ENCODE peak calls at places on chromosomes 7 and 10, in six cellular contexts. I, W, R, X, L and T are unnamed samples.

GRCh38 chr10:79502561-79503309 is 9.6 kb upstream of the EIF5AL1 start:
- DNase-seq in R (peak; percentile 52), W (peak; percentile 38), X (no peak), I (no peak), L (no peak), T (no peak)

GRCh38 chr7:28581351-28581750 is 169.0 kb downstream of the CREB5 start:
- DNase-seq in X (no peak), R (no peak), L (no peak), W (no peak), I (no peak), T (no peak)

GRCh38 chr10:6385683-6386082 is 183.0 kb downstream of the PFKFB3 start:
- DNase-seq in X (no peak), R (no peak), W (no peak), I (no peak), L (no peak), T (no peak)

GRCh38 chr10:21020545-21020944 is 123.4 kb upstream of the NEBL start:
- DNase-seq in I (peak; percentile 14), X (no peak), R (peak; percentile 19), W (no peak), L (peak; percentile 21), T (peak; percentile 32)

GRCh38 chr10:61900829-61901783 is at the start of gene ARID5B:
- DNase-seq in R (peak; percentile 68), W (peak; percentile 24), X (no peak), I (peak; percentile 74), L (no peak), T (peak; percentile 68)

GRCh38 chr10:3526721-3527120 is 258.3 kb downstream of the KLF6 start:
- DNase-seq in X (no peak), W (no peak), L (no peak), I (no peak), R (no peak), T (no peak)

GRCh38 chr7:101453617-101454016 is 90.9 kb downstream of the COL26A1 start:
- DNase-seq in W (no peak), X (no peak), L (no peak), I (no peak), R (peak; percentile 6), T (no peak)

GRCh38 chr7:7976677-7977076 is 8.1 kb downstream of the GLCCI1 start:
- DNase-seq in L (no peak), W (no peak), X (no peak), R (no peak), I (no peak), T (no peak)

GRCh38 chr7:41501016-41501415 is 201.9 kb downstream of the INHBA start:
- DNase-seq in L (no peak), R (no peak), W (no peak), I (no peak), X (no peak), T (no peak)

GRCh38 chr10:129455625-129456024 is 11.4 kb upstream of the MGMT start:
- DNase-seq in L (no peak), I (no peak), R (no peak), X (no peak), W (no peak), T (no peak)

GRCh38 chr7:964401-965231 is 10.1 kb upstream of the ADAP1 start:
- DNase-seq in W (peak; percentile 53), X (no peak), L (no peak), I (no peak), R (peak; percentile 89), T (no peak)

GRCh38 chr7:130850960-130851359 is 117.0 kb upstream of the KLF14 start:
- DNase-seq in W (no peak), I (no peak), R (no peak), L (no peak), X (no peak), T (no peak)

GRCh38 chr10:114634607-114634974 is 23.5 kb downstream of the ABLIM1 start:
- DNase-seq in L (no peak), R (peak; percentile 24), W (peak; percentile 54), I (no peak), X (no peak), T (no peak)

GRCh38 chr7:142913051-142913450 is 20.5 kb downstream of the TRPV5 start:
- DNase-seq in W (no peak), X (no peak), L (no peak), R (no peak), I (no peak), T (no peak)
- TF ChIP-seq EP300 in W (no peak), X (no peak), L (no peak), R (no peak), I (no peak), T (no peak)

GRCh38 chr10:35453855-35454532 is 117.7 kb downstream of the CCNY start:
- DNase-seq in R (no peak), I (no peak), X (no peak), W (no peak), L (no peak), T (no peak)
- H3K36me3 ChIP-seq in R (no peaks in the 10 kb centered on the region), I (no peaks in the 10 kb centered on the region), X (no peaks in the 10 kb centered on the region), W (no peaks in the 10 kb centered on the region), L (no peaks in the 10 kb centered on the region), T (no peaks in the 10 kb centered on the region)

DNA sequence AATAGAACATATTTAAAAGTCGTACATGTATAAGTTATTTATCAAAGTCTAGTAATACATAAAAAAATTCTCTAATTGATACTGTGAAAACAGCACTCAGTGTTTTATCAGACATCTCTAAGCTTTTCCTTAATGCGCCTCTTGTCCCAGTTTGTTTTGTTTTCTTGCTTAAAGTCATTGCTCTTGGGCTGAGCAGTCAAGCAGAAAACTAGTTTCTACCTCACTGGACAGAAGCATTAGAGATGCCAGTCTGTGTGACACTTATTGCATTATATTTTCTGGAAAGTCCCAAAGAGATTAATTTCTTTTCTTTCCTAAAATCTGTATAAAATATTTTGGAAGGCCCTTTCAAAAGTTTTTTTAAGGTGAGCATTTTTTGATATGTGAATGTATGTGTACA is 236.2 kb downstream of the PCLO start:
- DNase-seq in X (no peak), I (no peak), W (no peak), R (no peak), L (no peak), T (no peak)
- H3K4me1 ChIP-seq in X (no peaks in the 10 kb centered on the region), I (no peaks in the 10 kb centered on the region), W (no peaks in the 10 kb centered on the region), R (no peaks in the 10 kb centered on the region), L (no peaks in the 10 kb centered on the region), T (no peaks in the 10 kb centered on the region)

GRCh38 chr7:135664046-135664589 is 1.8 kb downstream of the STMP1 start:
- DNase-seq in W (no peak), L (no peak), I (no peak), X (no peak), R (no peak), T (no peak)
- TF ChIP-seq EP300 in W (no peak), L (no peak), I (no peak), X (no peak), R (peak; percentile 25), T (no peak)

GRCh38 chr7:98294798-98295382 is 13.4 kb downstream of the BRI3 start:
- DNase-seq in I (peak; percentile 64), X (no peak), R (peak; percentile 93), L (no peak), W (no peak), T (peak; percentile 78)

GRCh38 chr7:98300595-98301372 is 19.3 kb downstream of the BRI3 start:
- DNase-seq in R (peak; percentile 51), X (no peak), I (no peak), L (no peak), W (no peak), T (no peak)

GRCh38 chr7:98296833-98297232 is 15.3 kb downstream of the BRI3 start:
- DNase-seq in R (no peak), X (no peak), L (no peak), W (no peak), I (peak; percentile 5), T (no peak)

GRCh38 chr7:98295467-98296220 is 14.2 kb downstream of the BRI3 start:
- DNase-seq in I (no peak), L (no peak), W (no peak), R (no peak), X (no peak), T (no peak)

GRCh38 chr7:98297619-98298286 is 16.3 kb downstream of the BRI3 start:
- DNase-seq in I (peak; percentile 7), L (no peak), W (no peak), X (no peak), R (no peak), T (no peak)
- H3K36me3 ChIP-seq in I (no peaks in the 10 kb centered on the region), L (peaks cover 12% of the 10 kb centered on the region), W (no peaks in the 10 kb centered on the region), X (peaks cover 58% of the 10 kb centered on the region), R (peaks cover 11% of the 10 kb centered on the region), T (peaks cover 20% of the 10 kb centered on the region)

GRCh38 chr10:31343551-31343950 is 24.5 kb downstream of the ZEB1 start:
- DNase-seq in L (no peak), R (no peak), W (no peak), I (no peak), X (no peak), T (no peak)

GRCh38 chr10:31341552-31341951 is 22.5 kb downstream of the ZEB1 start:
- DNase-seq in W (no peak), R (no peak), L (no peak), X (no peak), I (no peak), T (no peak)

GRCh38 chr10:31340343-31340742 is 21.3 kb downstream of the ZEB1 start:
- DNase-seq in I (no peak), R (no peak), X (no peak), L (no peak), W (no peak), T (no peak)

GRCh38 chr10:31345886-31346285 is 26.9 kb downstream of the ZEB1 start:
- DNase-seq in L (no peak), I (no peak), X (no peak), R (no peak), W (no peak), T (no peak)

GRCh38 chr10:31343009-31343408 is 24.0 kb downstream of the ZEB1 start:
- DNase-seq in I (no peak), W (no peak), X (no peak), L (no peak), R (no peak), T (no peak)
- H3K4me1 ChIP-seq in I (peaks cover 4% of the 10 kb centered on the region), W (no peaks in the 10 kb centered on the region), X (peaks cover 46% of the 10 kb centered on the region), L (peaks cover 40% of the 10 kb centered on the region), R (peaks cover 4% of the 10 kb centered on the region), T (no peaks in the 10 kb centered on the region)